ENCODE peak calls at places on chromosomes 13 and 19, in five cellular contexts. Y is breast epithelium, O is tibial artery, V is fibroblast of lung, X is left ventricle myocardium inferior. E is an unnamed sample.
A peak's percentile ranks its signal among the peaks of the same experiment; 100 is the strongest.

GRCh38 chr19:46373573-46374359 is 26.9 kb downstream of the PPP5C start:
- DNase-seq in O (peak; percentile 86), X (peak; percentile 85), Y (peak; percentile 98), V (no peak), E (peak; percentile 69)

GRCh38 chr19:14686411-14686810 is 3.4 kb upstream of the ZNF333 start:
- DNase-seq in X (no peak), Y (no peak), O (no peak), V (peak; percentile 38), E (no peak)

GRCh38 chr13:27263438-27263837 is 7.2 kb upstream of the RASL11A start:
- DNase-seq in O (no peak), X (no peak), Y (no peak), V (no peak), E (no peak)

GRCh38 chr19:45099465-45100201 is 6.7 kb downstream of the PPP1R37 start:
- DNase-seq in O (no peak), V (peak; percentile 52), Y (no peak), X (no peak), E (peak; percentile 70)

GRCh38 chr13:51643882-51644281 is 59.6 kb downstream of the WDFY2 start:
- DNase-seq in O (no peak), X (no peak), V (peak; percentile 90), Y (no peak), E (no peak)

GRCh38 chr13:97319088-97319487 is 97.0 kb downstream of the MBNL2 start:
- DNase-seq in O (no peak), Y (no peak), X (peak; percentile 25), V (peak; percentile 65), E (peak; percentile 56)

GRCh38 chr13:25179810-25180437 is 7.8 kb upstream of the AMER2 start:
- DNase-seq in Y (no peak), V (no peak), O (no peak), X (no peak), E (no peak)

GRCh38 chr13:109096101-109096500 is 466.7 kb downstream of the MYO16 start:
- DNase-seq in Y (no peak), V (no peak), O (no peak), X (no peak), E (no peak)

GRCh38 chr13:83839158-83839557 is 43.1 kb downstream of the SLITRK1 start:
- DNase-seq in V (no peak), O (no peak), X (no peak), Y (no peak), E (no peak)

GRCh38 chr13:26471807-26472206 is 85.7 kb upstream of the WASF3 start:
- DNase-seq in X (no peak), Y (no peak), V (no peak), O (no peak), E (no peak)

GRCh38 chr13:28494861-28495585 is at the start of gene FLT1:
- DNase-seq in X (peak; percentile 77), Y (no peak), V (no peak), O (no peak), E (peak; percentile 55)

GRCh38 chr13:75310005-75310580 is 171.9 kb downstream of the TBC1D4 start:
- DNase-seq in Y (no peak), V (no peak), X (no peak), O (no peak), E (no peak)

GRCh38 chr13:98853791-98854191 is 101.3 kb upstream of the SLC15A1 start:
- DNase-seq in V (peak; percentile 38), Y (no peak), O (no peak), X (no peak), E (peak; percentile 58)

GRCh38 chr19:45187421-45188100 is 9.0 kb downstream of the BLOC1S3 start:
- DNase-seq in O (no peak), V (no peak), X (no peak), Y (no peak), E (no peak)

GRCh38 chr13:45292176-45292575 is 48.8 kb downstream of the TPT1 start:
- DNase-seq in Y (no peak), O (no peak), X (no peak), V (no peak), E (no peak)

GRCh38 chr13:47661076-47661475 is 340.0 kb downstream of the SUCLA2 start:
- DNase-seq in V (peak; percentile 79), X (no peak), O (no peak), Y (no peak), E (no peak)

GRCh38 chr19:6087074-6087506 is 23.2 kb downstream of the RFX2 start:
- DNase-seq in Y (no peak), V (no peak), O (no peak), X (no peak), E (no peak)

GRCh38 chr13:26785845-26786630 is 25.5 kb upstream of the GPR12 start:
- DNase-seq in V (no peak), O (no peak), Y (no peak), X (no peak), E (peak; percentile 44)

GRCh38 chr13:24215732-24216131 is 55.2 kb downstream of the SPATA13 start:
- DNase-seq in V (peak; percentile 52), O (no peak), X (peak; percentile 31), Y (peak; percentile 62), E (no peak)

GRCh38 chr13:50461189-50461588 is 382.3 kb downstream of the DLEU7 start:
- DNase-seq in X (no peak), V (no peak), Y (no peak), O (no peak), E (no peak)

GRCh38 chr19:47124937-47125668 is 5.5 kb upstream of the SAE1 start:
- DNase-seq in V (peak; percentile 84), O (no peak), Y (no peak), X (no peak), E (no peak)

GRCh38 chr13:113631341-113632095 is 26.5 kb downstream of the ATP4B start:
- DNase-seq in V (no peak), O (no peak), Y (peak; percentile 42), X (peak; percentile 8), E (peak; percentile 31)

GRCh38 chr13:64697226-64697625 is 2532.9 kb downstream of the PCDH9 start:
- DNase-seq in X (no peak), O (no peak), V (peak; percentile 28), Y (no peak), E (no peak)

GRCh38 chr19:44741841-44742352 is 6.6 kb upstream of the BCL3 start:
- DNase-seq in X (peak; percentile 97), V (peak; percentile 100), O (peak; percentile 100), Y (peak; percentile 97), E (peak; percentile 99)

GRCh38 chr19:52648336-52648990 is 10.3 kb upstream of the ZNF83 start:
- DNase-seq in Y (no peak), X (no peak), V (peak; percentile 30), O (no peak), E (no peak)

GRCh38 chr13:97127842-97128241 is 94.3 kb upstream of the MBNL2 start:
- DNase-seq in O (no peak), V (no peak), Y (no peak), X (no peak), E (no peak)

GRCh38 chr19:39843919-39844793 is 2.0 kb downstream of the FBL start:
- DNase-seq in Y (no peak), O (no peak), V (peak; percentile 63), X (no peak), E (no peak)

GRCh38 chr19:39845172-39845571 is 1.0 kb downstream of the FBL start:
- DNase-seq in V (no peak), O (no peak), X (no peak), Y (no peak), E (no peak)

GRCh38 chr19:39840492-39840891 is 5.7 kb downstream of the FBL start:
- DNase-seq in X (no peak), V (no peak), Y (no peak), O (no peak), E (no peak)

GRCh38 chr19:39841041-39841440 is 5.1 kb downstream of the FBL start:
- DNase-seq in Y (no peak), O (no peak), X (no peak), V (no peak), E (no peak)

DNA sequence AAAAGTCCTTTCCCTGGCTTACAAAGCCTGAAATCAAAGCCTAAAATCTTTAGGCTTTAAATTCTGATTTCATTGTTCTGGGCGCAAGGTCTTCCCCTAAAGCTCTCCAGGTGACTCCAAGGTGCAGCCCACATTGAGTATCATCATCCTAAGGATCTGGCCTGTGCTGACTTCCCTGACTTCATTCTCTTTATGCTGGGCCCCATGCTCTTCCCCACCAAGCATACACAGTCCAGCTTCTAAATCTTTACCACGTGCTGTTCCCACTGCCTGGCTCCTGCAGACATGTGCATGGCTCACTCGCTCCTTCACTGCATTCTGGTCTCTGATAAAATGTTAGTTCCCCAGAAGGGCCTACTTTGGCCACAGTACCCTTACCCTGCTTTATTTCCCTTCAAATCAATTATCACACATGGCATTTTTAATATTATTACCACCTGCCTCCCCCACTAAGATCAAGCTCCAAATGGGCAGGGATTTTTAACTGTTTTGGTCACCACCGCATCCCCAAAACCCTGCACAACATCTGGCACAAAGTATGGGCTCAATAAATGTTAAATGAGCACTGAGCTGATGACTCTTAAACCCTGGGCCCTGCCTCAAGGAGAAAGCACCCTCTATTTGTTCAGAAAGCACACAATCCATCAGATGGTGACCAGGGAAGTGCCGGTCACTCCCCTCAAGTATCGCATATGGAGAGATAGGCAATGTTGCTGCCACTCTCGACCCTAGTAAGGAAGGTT is 3.3 kb downstream of the FBL start:
- DNase-seq in X (no peak), O (no peak), Y (no peak), V (no peak), E (no peak)
- H3K36me3 ChIP-seq in X (peaks cover 22% of the 10 kb centered on the region), O (peaks cover 21% of the 10 kb centered on the region), Y (no peaks in the 10 kb centered on the region), V (peaks cover 5% of the 10 kb centered on the region), E (no peaks in the 10 kb centered on the region)

GRCh38 chr19:3275068-3275582 is 50.7 kb downstream of the CELF5 start:
- DNase-seq in Y (no peak), X (no peak), O (no peak), V (no peak), E (no peak)
- TF ChIP-seq CTCF in Y (no peak), X (no peak), O (no peak), V (no peak), E (no peak)

GRCh38 chr13:49455016-49455398 is 10.9 kb downstream of the SETDB2 start:
- DNase-seq in O (no peak), Y (no peak), X (no peak), V (no peak), E (no peak)
- H3K36me3 ChIP-seq in O (no peaks in the 10 kb centered on the region), Y (no peaks in the 10 kb centered on the region), X (peaks cover under 1% of the 10 kb centered on the region), V (no peaks in the 10 kb centered on the region), E (no peaks in the 10 kb centered on the region)

GRCh38 chr13:65836066-65836465 is 1394.1 kb downstream of the PCDH9 start:
- DNase-seq in O (no peak), Y (no peak), V (no peak), X (no peak), E (no peak)
- TF ChIP-seq CTCF in O (no peak), Y (no peak), V (no peak), X (no peak), E (no peak)